ENCODE peak calls at places on chromosomes 16 and 17, in six cellular contexts. One of them, this sample, is unnamed.

GRCh38 chr16:83400234-83400633 is 407.5 kb upstream of the HSBP1 start:
- DNase-seq in HCT116: no peak
- DNase-seq in H1: peak; percentile 52
- DNase-seq in HepG2: no peak
- DNase-seq in SK-N-SH: no peak
- DNase-seq in GM12878: no peak
- DNase-seq in this sample: no peak

GRCh38 chr17:63698886-63699637 is 863 bp downstream of the LIMD2 start:
- DNase-seq in HCT116: no peak
- DNase-seq in SK-N-SH: no peak
- DNase-seq in H1: peak; percentile 68
- DNase-seq in GM12878: peak; percentile 59
- DNase-seq in HepG2: peak; percentile 46
- DNase-seq in this sample: no peak

GRCh38 chr16:86072328-86073102 is 173.6 kb downstream of the IRF8 start:
- DNase-seq in SK-N-SH: peak; percentile 72
- DNase-seq in HepG2: peak; percentile 41
- DNase-seq in HCT116: peak; percentile 68
- DNase-seq in H1: peak; percentile 80
- DNase-seq in GM12878: no peak
- DNase-seq in this sample: peak; percentile 80

GRCh38 chr16:3645504-3646347 is 8.8 kb upstream of the DNASE1 start:
- DNase-seq in HCT116: no peak
- DNase-seq in HepG2: no peak
- DNase-seq in H1: peak; percentile 70
- DNase-seq in SK-N-SH: no peak
- DNase-seq in GM12878: no peak
- DNase-seq in this sample: no peak

GRCh38 chr17:15414502-15415348 is 52.7 kb downstream of the CDRT4 start:
- DNase-seq in HepG2: no peak
- DNase-seq in SK-N-SH: no peak
- DNase-seq in HCT116: no peak
- DNase-seq in H1: no peak
- DNase-seq in GM12878: no peak
- DNase-seq in this sample: peak; percentile 4

GRCh38 chr16:81469710-81470481 is 25.3 kb downstream of the CMIP start:
- DNase-seq in H1: no peak
- DNase-seq in HCT116: no peak
- DNase-seq in HepG2: no peak
- DNase-seq in SK-N-SH: no peak
- DNase-seq in GM12878: peak; percentile 65
- DNase-seq in this sample: no peak

GRCh38 chr16:13338044-13338443 is 436.6 kb downstream of the SHISA9 start:
- DNase-seq in H1: no peak
- DNase-seq in HCT116: no peak
- DNase-seq in GM12878: no peak
- DNase-seq in SK-N-SH: no peak
- DNase-seq in HepG2: no peak
- DNase-seq in this sample: no peak

GRCh38 chr16:2008009-2008526 is 1.6 kb downstream of the ZNF598 start:
- DNase-seq in HepG2: no peak
- DNase-seq in GM12878: no peak
- DNase-seq in H1: no peak
- DNase-seq in SK-N-SH: no peak
- DNase-seq in HCT116: no peak
- DNase-seq in this sample: peak; percentile 74

GRCh38 chr17:20156196-20157077 is 147.3 kb downstream of the SPECC1 start:
- DNase-seq in GM12878: no peak
- DNase-seq in H1: no peak
- DNase-seq in HepG2: peak; percentile 39
- DNase-seq in HCT116: peak; percentile 38
- DNase-seq in SK-N-SH: peak; percentile 76
- DNase-seq in this sample: peak; percentile 60

GRCh38 chr16:65700599-65700998 is 578.7 kb upstream of the CDH11 start:
- DNase-seq in GM12878: no peak
- DNase-seq in SK-N-SH: no peak
- DNase-seq in H1: no peak
- DNase-seq in HCT116: no peak
- DNase-seq in HepG2: no peak
- DNase-seq in this sample: no peak

GRCh38 chr16:55499951-55500350 is 8.9 kb upstream of the LPCAT2 start:
- DNase-seq in HepG2: no peak
- DNase-seq in HCT116: peak; percentile 41
- DNase-seq in SK-N-SH: no peak
- DNase-seq in GM12878: no peak
- DNase-seq in H1: peak; percentile 22
- DNase-seq in this sample: no peak

GRCh38 chr16:48408688-48409087 is 23.5 kb upstream of the SIAH1 start:
- DNase-seq in SK-N-SH: no peak
- DNase-seq in H1: no peak
- DNase-seq in GM12878: no peak
- DNase-seq in HepG2: no peak
- DNase-seq in HCT116: no peak
- DNase-seq in this sample: no peak

GRCh38 chr16:66240996-66241395 is 125.5 kb upstream of the CDH5 start:
- DNase-seq in H1: no peak
- DNase-seq in GM12878: no peak
- DNase-seq in HepG2: no peak
- DNase-seq in HCT116: no peak
- DNase-seq in SK-N-SH: no peak
- DNase-seq in this sample: no peak

GRCh38 chr16:87457724-87458423 is 35.0 kb downstream of the ZCCHC14 start:
- DNase-seq in HepG2: no peak
- DNase-seq in GM12878: peak; percentile 38
- DNase-seq in H1: no peak
- DNase-seq in HCT116: peak; percentile 97
- DNase-seq in SK-N-SH: peak; percentile 58
- DNase-seq in this sample: no peak

GRCh38 chr17:38448208-38448776 is 20.0 kb downstream of the ARHGAP23 start:
- DNase-seq in SK-N-SH: no peak
- DNase-seq in HCT116: no peak
- DNase-seq in HepG2: no peak
- DNase-seq in H1: no peak
- DNase-seq in GM12878: no peak
- DNase-seq in this sample: no peak

GRCh38 chr16:58492066-58492465 is 7.9 kb upstream of the NDRG4 start:
- DNase-seq in GM12878: no peak
- DNase-seq in SK-N-SH: no peak
- DNase-seq in HepG2: no peak
- DNase-seq in H1: no peak
- DNase-seq in HCT116: no peak
- DNase-seq in this sample: no peak

GRCh38 chr16:88815901-88816589 is 4.3 kb upstream of the APRT start:
- DNase-seq in H1: peak; percentile 91
- DNase-seq in HepG2: peak; percentile 35
- DNase-seq in SK-N-SH: peak; percentile 86
- DNase-seq in HCT116: no peak
- DNase-seq in GM12878: no peak
- DNase-seq in this sample: peak; percentile 71
- TF ChIP-seq JUND in H1: no peak
- TF ChIP-seq JUND in HepG2: no peak
- TF ChIP-seq JUND in SK-N-SH: no peak
- TF ChIP-seq JUND in HCT116: no peak
- TF ChIP-seq JUND in GM12878: no peak
- TF ChIP-seq JUND in this sample: no peak

DNA sequence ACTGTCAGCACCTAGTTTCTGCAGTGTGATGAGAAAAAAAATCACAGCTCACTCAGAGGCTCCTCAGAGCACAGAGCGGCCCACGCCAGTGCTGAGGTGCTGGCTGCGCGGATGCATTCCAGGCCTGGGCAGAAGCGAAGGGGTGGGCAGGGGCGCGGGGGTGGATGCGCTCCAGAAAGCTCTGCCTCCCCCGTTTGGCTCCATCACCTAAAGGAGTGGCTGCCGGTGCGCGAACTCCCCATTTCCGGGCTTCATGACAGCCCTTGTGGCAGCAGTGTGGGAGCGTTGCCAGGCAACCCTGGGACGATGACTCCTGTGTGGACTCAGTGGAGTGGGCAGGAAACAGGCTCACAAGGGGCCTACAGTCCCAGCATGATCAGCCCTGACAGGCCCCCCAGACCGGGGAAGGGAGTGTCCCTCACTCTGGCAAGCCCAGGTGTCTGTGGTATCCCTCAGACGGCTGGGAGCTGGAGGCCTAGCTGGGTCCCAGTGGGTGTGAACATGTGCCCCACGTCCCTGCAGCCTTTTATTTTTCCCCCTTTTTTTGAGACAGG is 32.8 kb upstream of the NUDT16L1 start:
- DNase-seq in HCT116: no peak
- DNase-seq in H1: no peak
- DNase-seq in HepG2: peak; percentile 84
- DNase-seq in SK-N-SH: peak; percentile 50
- DNase-seq in GM12878: no peak
- DNase-seq in this sample: no peak
- TF ChIP-seq JUND in HCT116: no peak
- TF ChIP-seq JUND in H1: no peak
- TF ChIP-seq JUND in HepG2: no peak
- TF ChIP-seq JUND in SK-N-SH: no peak
- TF ChIP-seq JUND in GM12878: no peak
- TF ChIP-seq JUND in this sample: no peak

DNA sequence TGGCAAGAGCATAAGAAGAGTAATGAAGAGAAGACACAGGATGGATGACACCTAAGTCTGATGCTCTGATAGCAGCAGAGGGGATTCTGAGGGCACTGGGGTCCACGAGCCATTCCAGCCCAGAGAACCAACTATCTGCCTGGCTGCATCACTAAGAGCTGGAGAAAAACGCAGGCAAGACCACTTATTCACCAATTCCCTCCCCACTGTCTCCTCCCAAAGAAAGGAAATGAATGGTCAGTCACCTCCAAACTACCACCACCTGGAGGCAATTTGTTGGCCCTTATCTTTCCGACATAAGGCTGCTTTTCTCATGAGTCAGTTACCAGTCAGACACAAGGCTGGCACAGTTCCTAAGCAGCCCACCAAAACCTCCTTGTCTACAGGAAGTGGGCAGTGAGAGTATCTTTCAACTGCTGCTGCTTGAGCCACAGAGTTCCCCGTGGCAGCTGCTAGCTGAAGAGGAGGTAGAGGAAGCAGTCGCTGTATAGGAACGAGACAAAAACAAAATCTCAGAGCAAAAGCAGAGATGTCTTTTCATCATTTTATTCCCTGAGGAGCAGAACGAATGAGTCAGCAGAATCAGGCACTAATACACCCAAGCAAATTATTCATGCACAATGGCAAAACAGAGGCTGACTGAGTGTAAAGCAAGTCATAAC is 111.1 kb downstream of the SMG6 start:
- DNase-seq in HCT116: peak; percentile 48
- DNase-seq in GM12878: peak; percentile 72
- DNase-seq in H1: no peak
- DNase-seq in SK-N-SH: peak; percentile 30
- DNase-seq in HepG2: no peak
- DNase-seq in this sample: no peak
- TF ChIP-seq JUND in HCT116: peak; percentile 70
- TF ChIP-seq JUND in GM12878: no peak
- TF ChIP-seq JUND in H1: no peak
- TF ChIP-seq JUND in SK-N-SH: peak; percentile 97
- TF ChIP-seq JUND in HepG2: no peak
- TF ChIP-seq JUND in this sample: no peak

GRCh38 chr17:75637561-75637960 is 4.3 kb downstream of the SMIM5 start:
- DNase-seq in H1: no peak
- DNase-seq in HepG2: no peak
- DNase-seq in SK-N-SH: peak; percentile 23
- DNase-seq in GM12878: no peak
- DNase-seq in HCT116: no peak
- DNase-seq in this sample: no peak

GRCh38 chr17:75639327-75639726 is 6.1 kb downstream of the SMIM5 start:
- DNase-seq in HCT116: no peak
- DNase-seq in H1: no peak
- DNase-seq in GM12878: no peak
- DNase-seq in HepG2: no peak
- DNase-seq in SK-N-SH: no peak
- DNase-seq in this sample: no peak

GRCh38 chr17:75640556-75641119 is 7.4 kb downstream of the SMIM5 start:
- DNase-seq in HCT116: no peak
- DNase-seq in H1: no peak
- DNase-seq in HepG2: no peak
- DNase-seq in GM12878: no peak
- DNase-seq in SK-N-SH: no peak
- DNase-seq in this sample: no peak

GRCh38 chr17:75639771-75640555 is 6.7 kb downstream of the SMIM5 start:
- DNase-seq in HepG2: no peak
- DNase-seq in GM12878: no peak
- DNase-seq in HCT116: no peak
- DNase-seq in H1: no peak
- DNase-seq in SK-N-SH: no peak
- DNase-seq in this sample: peak; percentile 72

DNA sequence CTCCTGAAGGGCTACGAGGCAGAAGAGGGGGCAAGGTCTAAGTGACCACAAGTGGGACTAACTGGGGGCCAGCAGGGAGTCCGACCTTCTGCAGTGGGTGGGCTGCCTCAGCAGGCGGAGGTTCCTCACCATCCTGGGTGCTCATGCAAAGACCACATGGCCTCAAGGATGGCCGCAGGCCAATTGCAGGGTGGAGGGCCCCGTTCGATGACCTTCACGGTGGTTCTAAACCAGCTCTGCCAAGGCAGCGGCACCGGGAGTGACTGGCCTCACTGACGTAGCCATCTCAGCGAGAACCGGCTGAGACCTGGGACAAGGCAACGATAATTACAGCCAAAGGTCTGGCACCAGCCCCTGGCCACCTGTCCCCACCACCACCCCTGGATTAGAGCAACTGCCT is 5.7 kb downstream of the SMIM5 start:
- DNase-seq in GM12878: no peak
- DNase-seq in SK-N-SH: no peak
- DNase-seq in HCT116: no peak
- DNase-seq in H1: no peak
- DNase-seq in HepG2: no peak
- DNase-seq in this sample: no peak
- TF ChIP-seq JUND in GM12878: no peak
- TF ChIP-seq JUND in SK-N-SH: no peak
- TF ChIP-seq JUND in HCT116: no peak
- TF ChIP-seq JUND in H1: no peak
- TF ChIP-seq JUND in HepG2: no peak
- TF ChIP-seq JUND in this sample: no peak

GRCh38 chr17:549197-550040 is 165.2 kb downstream of the VPS53 start:
- DNase-seq in HepG2: no peak
- DNase-seq in HCT116: no peak
- DNase-seq in H1: no peak
- DNase-seq in SK-N-SH: no peak
- DNase-seq in GM12878: no peak
- DNase-seq in this sample: no peak
- TF ChIP-seq JUND in HepG2: no peak
- TF ChIP-seq JUND in HCT116: no peak
- TF ChIP-seq JUND in H1: no peak
- TF ChIP-seq JUND in SK-N-SH: no peak
- TF ChIP-seq JUND in GM12878: no peak
- TF ChIP-seq JUND in this sample: no peak

GRCh38 chr17:5561736-5562135 is 22.6 kb downstream of the NLRP1 start:
- DNase-seq in GM12878: no peak
- DNase-seq in SK-N-SH: no peak
- DNase-seq in HepG2: no peak
- DNase-seq in HCT116: no peak
- DNase-seq in H1: no peak
- DNase-seq in this sample: no peak
- TF ChIP-seq JUND in GM12878: no peak
- TF ChIP-seq JUND in SK-N-SH: no peak
- TF ChIP-seq JUND in HepG2: no peak
- TF ChIP-seq JUND in HCT116: no peak
- TF ChIP-seq JUND in H1: no peak
- TF ChIP-seq JUND in this sample: no peak

This sample was measured in T47D.